ENCODE peak calls at places on chromosomes 4 and X, in five cellular contexts. One of them, this sample, is unnamed.

GRCh38 chr4:163556169-163556568 is 61.7 kb downstream of the TMA16 start:
- DNase-seq in pancreas: no peak
- DNase-seq in cardiac muscle cell: no peak
- DNase-seq in K562: no peak
- DNase-seq in SK-N-MC: no peak
- DNase-seq in this sample: no peak

GRCh38 chrX:155718964-155719586 is 106.3 kb upstream of the TMLHE start:
- DNase-seq in pancreas: no peak
- DNase-seq in cardiac muscle cell: no peak
- DNase-seq in K562: no peak
- DNase-seq in SK-N-MC: no peak
- DNase-seq in this sample: no peak

GRCh38 chr4:8745036-8745827 is 126.4 kb downstream of the HMX1 start:
- DNase-seq in pancreas: no peak
- DNase-seq in cardiac muscle cell: no peak
- DNase-seq in K562: no peak
- DNase-seq in SK-N-MC: no peak
- DNase-seq in this sample: peak; percentile 24

GRCh38 chr4:144645102-144645469 is 870 bp upstream of the HHIP start:
- DNase-seq in pancreas: peak; percentile 27
- DNase-seq in cardiac muscle cell: no peak
- DNase-seq in K562: no peak
- DNase-seq in SK-N-MC: no peak
- DNase-seq in this sample: no peak

GRCh38 chr4:143587703-143588102 is 74.2 kb downstream of the SMARCA5 start:
- DNase-seq in pancreas: no peak
- DNase-seq in cardiac muscle cell: peak; percentile 31
- DNase-seq in K562: no peak
- DNase-seq in SK-N-MC: no peak
- DNase-seq in this sample: no peak

GRCh38 chr4:2515835-2516550 is 20.5 kb upstream of the FAM193A start:
- DNase-seq in pancreas: no peak
- DNase-seq in cardiac muscle cell: peak; percentile 36
- DNase-seq in K562: peak; percentile 8
- DNase-seq in SK-N-MC: no peak
- DNase-seq in this sample: no peak

GRCh38 chrX:153909024-153909979 is 4.8 kb downstream of the AVPR2 start:
- DNase-seq in pancreas: no peak
- DNase-seq in cardiac muscle cell: no peak
- DNase-seq in K562: peak; percentile 77
- DNase-seq in SK-N-MC: no peak
- DNase-seq in this sample: peak; percentile 76

GRCh38 chrX:80246273-80246672 is 174.0 kb upstream of the TENT5D start:
- DNase-seq in pancreas: no peak
- DNase-seq in cardiac muscle cell: peak; percentile 2
- DNase-seq in K562: no peak
- DNase-seq in SK-N-MC: no peak
- DNase-seq in this sample: no peak

GRCh38 chr4:106478152-106478551 is 109.6 kb upstream of the GIMD1 start:
- DNase-seq in pancreas: no peak
- DNase-seq in cardiac muscle cell: no peak
- DNase-seq in K562: no peak
- DNase-seq in SK-N-MC: no peak
- DNase-seq in this sample: no peak

GRCh38 chr4:55312491-55313101 is 33.4 kb upstream of the SRD5A3 start:
- DNase-seq in pancreas: peak; percentile 19
- DNase-seq in cardiac muscle cell: peak; percentile 72
- DNase-seq in K562: no peak
- DNase-seq in SK-N-MC: no peak
- DNase-seq in this sample: no peak

GRCh38 chr4:1164956-1165545 is 7.3 kb downstream of the SPON2 start:
- DNase-seq in pancreas: no peak
- DNase-seq in cardiac muscle cell: no peak
- DNase-seq in K562: no peak
- DNase-seq in SK-N-MC: no peak
- DNase-seq in this sample: no peak

GRCh38 chr4:150769845-150770244 is 187.9 kb downstream of the MAB21L2 start:
- DNase-seq in pancreas: no peak
- DNase-seq in cardiac muscle cell: no peak
- DNase-seq in K562: no peak
- DNase-seq in SK-N-MC: no peak
- DNase-seq in this sample: no peak

GRCh38 chr4:139042981-139043460 is 27.4 kb downstream of the NOCT start:
- DNase-seq in pancreas: no peak
- DNase-seq in cardiac muscle cell: no peak
- DNase-seq in K562: no peak
- DNase-seq in SK-N-MC: no peak
- DNase-seq in this sample: no peak

GRCh38 chrX:45801554-45801953 is 600.9 kb upstream of the DIPK2B start:
- DNase-seq in pancreas: no peak
- DNase-seq in cardiac muscle cell: peak; percentile 55
- DNase-seq in K562: no peak
- DNase-seq in SK-N-MC: no peak
- DNase-seq in this sample: no peak

GRCh38 chr4:156981262-156981661 is 9.7 kb upstream of the PDGFC start:
- DNase-seq in pancreas: no peak
- DNase-seq in cardiac muscle cell: no peak
- DNase-seq in K562: no peak
- DNase-seq in SK-N-MC: no peak
- DNase-seq in this sample: no peak

GRCh38 chr4:187811586-187811985 is 184.0 kb upstream of the ZFP42 start:
- DNase-seq in pancreas: no peak
- DNase-seq in cardiac muscle cell: no peak
- DNase-seq in K562: no peak
- DNase-seq in SK-N-MC: no peak
- DNase-seq in this sample: no peak

GRCh38 chr4:38889143-38889542 is 21.5 kb downstream of the FAM114A1 start:
- DNase-seq in pancreas: no peak
- DNase-seq in cardiac muscle cell: peak; percentile 81
- DNase-seq in K562: no peak
- DNase-seq in SK-N-MC: no peak
- DNase-seq in this sample: no peak

GRCh38 chr4:38884254-38884653 is 16.6 kb downstream of the FAM114A1 start:
- DNase-seq in pancreas: no peak
- DNase-seq in cardiac muscle cell: no peak
- DNase-seq in K562: no peak
- DNase-seq in SK-N-MC: no peak
- DNase-seq in this sample: no peak
- H3K36me3 ChIP-seq in pancreas: no peaks in the 10 kb centered on the region
- H3K36me3 ChIP-seq in cardiac muscle cell: no peaks in the 10 kb centered on the region
- H3K36me3 ChIP-seq in K562: no peaks in the 10 kb centered on the region
- H3K36me3 ChIP-seq in SK-N-MC: no peaks in the 10 kb centered on the region
- H3K36me3 ChIP-seq in this sample: no peaks in the 10 kb centered on the region

GRCh38 chr4:77167866-77168265 is 10.9 kb downstream of the CCNG2 start:
- DNase-seq in pancreas: no peak
- DNase-seq in cardiac muscle cell: no peak
- DNase-seq in K562: no peak
- DNase-seq in SK-N-MC: no peak
- DNase-seq in this sample: no peak
- H3K36me3 ChIP-seq in pancreas: peaks cover 8% of the 10 kb centered on the region
- H3K36me3 ChIP-seq in cardiac muscle cell: peaks cover 42% of the 10 kb centered on the region
- H3K36me3 ChIP-seq in K562: no peaks in the 10 kb centered on the region
- H3K36me3 ChIP-seq in SK-N-MC: peaks cover 73% of the 10 kb centered on the region
- H3K36me3 ChIP-seq in this sample: no peaks in the 10 kb centered on the region

DNA sequence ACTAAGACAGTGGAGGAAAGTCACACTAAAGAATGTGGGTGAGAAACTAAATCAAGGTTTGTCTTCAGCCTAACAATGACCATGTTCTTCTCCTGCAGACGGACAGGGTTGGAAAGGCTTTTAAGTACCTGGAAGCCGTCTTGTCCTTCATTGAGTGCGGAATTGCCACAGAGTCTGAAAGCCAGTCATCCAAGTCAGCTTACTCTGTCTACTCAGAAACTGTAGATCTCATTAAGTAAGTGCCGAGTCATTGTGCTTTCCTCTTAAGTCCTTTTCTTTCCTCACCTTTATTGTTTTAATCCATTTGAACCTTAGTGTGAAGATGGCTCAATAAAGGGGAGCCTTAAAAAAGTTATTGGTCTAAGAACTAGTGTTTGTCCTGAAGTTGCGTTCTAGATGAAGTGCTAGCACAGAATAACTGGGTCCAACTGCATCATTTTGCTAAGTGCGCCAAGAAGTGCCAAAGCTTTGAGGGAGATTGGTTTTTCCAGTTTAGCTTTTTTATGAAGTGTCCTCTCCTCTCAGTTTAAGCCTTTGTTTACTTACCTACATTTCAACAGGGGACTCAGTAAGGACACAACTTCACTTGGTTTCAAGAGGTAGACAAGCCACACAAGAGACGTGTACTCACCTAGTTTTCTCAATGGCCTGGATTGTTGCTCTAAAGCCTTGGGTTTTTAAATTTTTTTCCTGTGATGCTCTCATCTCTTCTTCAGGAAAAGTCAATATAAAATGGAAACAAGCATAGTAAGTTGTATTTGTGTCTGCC is 89.2 kb downstream of the KLHL8 start:
- DNase-seq in pancreas: no peak
- DNase-seq in cardiac muscle cell: no peak
- DNase-seq in K562: no peak
- DNase-seq in SK-N-MC: no peak
- DNase-seq in this sample: no peak
- H3K36me3 ChIP-seq in pancreas: peaks cover 38% of the 10 kb centered on the region
- H3K36me3 ChIP-seq in cardiac muscle cell: peaks cover 44% of the 10 kb centered on the region
- H3K36me3 ChIP-seq in K562: peaks cover 96% of the 10 kb centered on the region
- H3K36me3 ChIP-seq in SK-N-MC: peaks cover 87% of the 10 kb centered on the region
- H3K36me3 ChIP-seq in this sample: peaks cover 2% of the 10 kb centered on the region

GRCh38 chr4:6058531-6059374 is 40.5 kb upstream of the C4orf50 start:
- DNase-seq in pancreas: no peak
- DNase-seq in cardiac muscle cell: no peak
- DNase-seq in K562: no peak
- DNase-seq in SK-N-MC: no peak
- DNase-seq in this sample: no peak
- H3K36me3 ChIP-seq in pancreas: no peaks in the 10 kb centered on the region
- H3K36me3 ChIP-seq in cardiac muscle cell: no peaks in the 10 kb centered on the region
- H3K36me3 ChIP-seq in K562: no peaks in the 10 kb centered on the region
- H3K36me3 ChIP-seq in SK-N-MC: no peaks in the 10 kb centered on the region
- H3K36me3 ChIP-seq in this sample: peaks cover 67% of the 10 kb centered on the region

DNA sequence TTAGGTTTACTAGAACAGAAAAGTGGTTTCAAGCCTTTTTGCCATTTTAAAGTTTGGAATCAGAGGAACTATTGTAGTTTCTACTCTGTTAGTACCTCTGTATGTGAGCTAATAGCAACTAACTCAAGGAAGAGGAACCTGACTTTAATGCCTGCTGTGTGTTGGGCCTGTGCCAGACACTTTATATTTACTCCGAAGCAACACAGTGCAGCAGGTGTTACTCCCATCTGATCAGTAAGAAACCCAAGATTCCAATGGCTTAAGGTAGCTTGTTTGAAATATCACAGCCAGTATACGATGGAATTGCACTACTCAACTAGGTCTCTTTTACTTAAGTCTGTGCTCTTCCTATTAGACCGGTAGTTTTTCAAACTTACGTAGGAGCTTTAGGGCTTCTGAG is 79.2 kb downstream of the USP9X start:
- DNase-seq in pancreas: peak; percentile 43
- DNase-seq in cardiac muscle cell: no peak
- DNase-seq in K562: no peak
- DNase-seq in SK-N-MC: no peak
- DNase-seq in this sample: no peak
- H3K36me3 ChIP-seq in pancreas: peaks cover under 1% of the 10 kb centered on the region
- H3K36me3 ChIP-seq in cardiac muscle cell: peaks cover 50% of the 10 kb centered on the region
- H3K36me3 ChIP-seq in K562: peaks cover 66% of the 10 kb centered on the region
- H3K36me3 ChIP-seq in SK-N-MC: peaks cover 24% of the 10 kb centered on the region
- H3K36me3 ChIP-seq in this sample: peaks cover 19% of the 10 kb centered on the region

This sample was measured in spleen.